ENCODE peak calls at places on chromosomes 2 and 18, in five cellular contexts. W is NCI-H1048; Q is stimulated activated CD4-positive, alpha-beta T cell treated with anti-CD3 and anti-CD28 coated beads, Interleukin-12 subunit alpha, Interleukin-12 subunit beta, amount 100 ng/mL, for 4 hours; K is nucleus accumbens; B is memory B cell. J is an unnamed sample.

GRCh38 chr2:219109468-219109867 is 48.7 kb upstream of the IHH start:
- DNase-seq in W (no peak), Q (peak; percentile 44), K (peak; percentile 3), B (no peak), J (no peak)

GRCh38 chr2:3823748-3824147 is 120.4 kb downstream of the DCDC2C start:
- DNase-seq in W (no peak), Q (no peak), K (no peak), B (no peak), J (no peak)

GRCh38 chr2:26727641-26728561 is 35.4 kb downstream of the KCNK3 start:
- DNase-seq in W (no peak), Q (peak; percentile 3), K (no peak), B (no peak), J (no peak)

GRCh38 chr2:23719721-23720120 is 207.2 kb downstream of the ATAD2B start:
- DNase-seq in W (no peak), Q (no peak), K (no peak), B (no peak), J (no peak)

GRCh38 chr2:145380436-145381017 is 860.6 kb upstream of the ZEB2 start:
- DNase-seq in W (no peak), Q (no peak), K (no peak), B (no peak), J (peak; percentile 89)

GRCh38 chr18:57434536-57435494 is at the start of gene ONECUT2:
- DNase-seq in W (peak; percentile 92), Q (peak; percentile 55), K (peak; percentile 88), B (peak; percentile 49), J (peak; percentile 90)

GRCh38 chr2:231701456-231702373 is 6.6 kb upstream of the PTMA start:
- DNase-seq in W (no peak), Q (no peak), K (peak; percentile 24), B (no peak), J (peak; percentile 35)

GRCh38 chr2:132404056-132404455 is 12.5 kb upstream of the GPR39 start:
- DNase-seq in W (no peak), Q (no peak), K (no peak), B (no peak), J (no peak)

GRCh38 chr2:117935954-117936353 is 77.9 kb downstream of the CCDC93 start:
- DNase-seq in W (no peak), Q (no peak), K (no peak), B (no peak), J (no peak)

GRCh38 chr18:73896685-73897084 is 250.9 kb downstream of the FBXO15 start:
- DNase-seq in W (no peak), Q (no peak), K (no peak), B (no peak), J (no peak)

J was measured in EH.